ENCODE peak calls at places on chromosomes 7 and 10, in four cellular contexts. One of them, this sample, is unnamed.

GRCh38 chr7:30752979-30753378 is 1.0 kb downstream of the INMT start:
- DNase-seq in lower leg skin: no peak
- DNase-seq in NCI-H1092: no peak
- DNase-seq in iris pigment epithelial cell: no peak
- DNase-seq in this sample: no peak

GRCh38 chr7:38300175-38300574 is 26.7 kb upstream of the TARP start:
- DNase-seq in lower leg skin: no peak
- DNase-seq in NCI-H1092: no peak
- DNase-seq in iris pigment epithelial cell: no peak
- DNase-seq in this sample: no peak

GRCh38 chr7:159012353-159013069 is 132.2 kb downstream of the VIPR2 start:
- DNase-seq in lower leg skin: no peak
- DNase-seq in NCI-H1092: no peak
- DNase-seq in iris pigment epithelial cell: no peak
- DNase-seq in this sample: no peak

GRCh38 chr7:157366722-157367121 is 29.9 kb downstream of the DNAJB6 start:
- DNase-seq in lower leg skin: no peak
- DNase-seq in NCI-H1092: no peak
- DNase-seq in iris pigment epithelial cell: no peak
- DNase-seq in this sample: no peak

GRCh38 chr7:37093257-37093656 is 355.4 kb downstream of the ELMO1 start:
- DNase-seq in lower leg skin: no peak
- DNase-seq in NCI-H1092: no peak
- DNase-seq in iris pigment epithelial cell: no peak
- DNase-seq in this sample: no peak

GRCh38 chr7:105307163-105307672 is 81.5 kb downstream of the SRPK2 start:
- DNase-seq in lower leg skin: no peak
- DNase-seq in NCI-H1092: no peak
- DNase-seq in iris pigment epithelial cell: no peak
- DNase-seq in this sample: no peak

GRCh38 chr10:79031723-79032122 is 37.0 kb upstream of the ZMIZ1 start:
- DNase-seq in lower leg skin: no peak
- DNase-seq in NCI-H1092: no peak
- DNase-seq in iris pigment epithelial cell: no peak
- DNase-seq in this sample: no peak

GRCh38 chr7:139709460-139709859 is 68.3 kb downstream of the HIPK2 start:
- DNase-seq in lower leg skin: peak; percentile 61
- DNase-seq in NCI-H1092: no peak
- DNase-seq in iris pigment epithelial cell: peak; percentile 81
- DNase-seq in this sample: no peak

GRCh38 chr10:5596611-5597341 is 69.6 kb downstream of the ASB13 start:
- DNase-seq in lower leg skin: no peak
- DNase-seq in NCI-H1092: no peak
- DNase-seq in iris pigment epithelial cell: no peak
- DNase-seq in this sample: no peak

This sample was measured in CD4-positive, alpha-beta memory T cell.